ENCODE peak calls at places on chromosomes 11 and 22, in seven cellular contexts. W is sigmoid colon, Y is OCI-LY7, T is fibroblast of pulmonary artery, A is lower lobe of right lung, Q is MM.1S, C is foreskin fibroblast. B is an unnamed sample.
A peak's percentile ranks its signal among the peaks of the same experiment; 100 is the strongest.

GRCh38 chr11:36499325-36499724 is 10.7 kb downstream of the TRAF6 start:
- DNase-seq in Y (no peak), W (no peak), A (no peak), C (no peak), Q (peak; percentile 27), T (no peak), B (no peak)

GRCh38 chr11:68251770-68252169 is 20.0 kb downstream of the C11orf24 start:
- DNase-seq in Q (no peak), Y (no peak), A (peak; percentile 75), W (no peak), T (no peak), C (no peak), B (no peak)

GRCh38 chr11:27216268-27217149 is 146.5 kb downstream of the CCDC34 start:
- DNase-seq in Q (no peak), Y (no peak), C (peak; percentile 56), W (peak; percentile 86), T (peak; percentile 90), A (peak; percentile 49), B (no peak)

GRCh38 chr22:31084811-31085492 is 3.8 kb downstream of the SMTN start:
- DNase-seq in Y (peak; percentile 86), A (peak; percentile 95), Q (peak; percentile 88), T (peak; percentile 84), W (peak; percentile 96), C (peak; percentile 91), B (peak; percentile 66)

GRCh38 chr11:99693941-99694492 is 673.3 kb downstream of the CNTN5 start:
- DNase-seq in Q (no peak), A (no peak), T (peak; percentile 91), C (no peak), W (no peak), Y (no peak), B (peak; percentile 80)

GRCh38 chr11:36167073-36167472 is 122.2 kb downstream of the COMMD9 start:
- DNase-seq in A (no peak), Q (no peak), T (no peak), C (no peak), W (no peak), Y (no peak), B (no peak)

GRCh38 chr11:69718147-69718546 is 14.3 kb upstream of the FGF19 start:
- DNase-seq in T (peak; percentile 22), W (no peak), C (peak; percentile 48), Q (no peak), Y (peak; percentile 90), A (no peak), B (peak; percentile 23)

GRCh38 chr11:61023086-61024035 is 51.9 kb downstream of the CD6 start:
- DNase-seq in A (no peak), W (peak; percentile 45), Q (no peak), C (no peak), T (no peak), Y (no peak), B (no peak)

GRCh38 chr22:22941831-22942510 is 54.4 kb downstream of the IGLL5 start:
- DNase-seq in A (no peak), Q (no peak), W (no peak), Y (peak; percentile 53), T (no peak), C (no peak), B (no peak)

GRCh38 chr11:47466701-47467250 is 17.8 kb upstream of the RAPSN start:
- DNase-seq in Q (no peak), C (peak; percentile 49), A (no peak), Y (no peak), W (peak; percentile 82), T (peak; percentile 72), B (peak; percentile 20)

GRCh38 chr11:114036156-114036811 is 23.2 kb upstream of the ZBTB16 start:
- DNase-seq in Q (peak; percentile 58), T (peak; percentile 85), C (peak; percentile 91), A (peak; percentile 91), Y (peak; percentile 26), W (peak; percentile 95), B (no peak)

GRCh38 chr22:25478573-25478972 is 85.9 kb upstream of the GRK3 start:
- DNase-seq in C (no peak), A (no peak), Y (no peak), Q (no peak), W (no peak), T (no peak), B (no peak)

GRCh38 chr22:22201185-22201924 is 43.2 kb upstream of the VPREB1 start:
- DNase-seq in Y (peak; percentile 94), C (peak; percentile 65), W (peak; percentile 74), T (peak; percentile 44), Q (peak; percentile 90), A (peak; percentile 69), B (no peak)

GRCh38 chr11:95219599-95219998 is 11.4 kb downstream of the SESN3 start:
- DNase-seq in W (no peak), A (no peak), T (no peak), C (no peak), Q (no peak), Y (no peak), B (no peak)

GRCh38 chr11:9748361-9748970 is 84.6 kb downstream of the SWAP70 start:
- DNase-seq in C (peak; percentile 88), T (peak; percentile 89), W (peak; percentile 77), A (peak; percentile 68), Q (peak; percentile 87), Y (peak; percentile 88), B (peak; percentile 76)

GRCh38 chr22:23213031-23213555 is 32.8 kb downstream of the BCR start:
- DNase-seq in T (no peak), A (peak; percentile 24), W (no peak), Q (no peak), C (no peak), Y (no peak), B (no peak)

GRCh38 chr11:67397986-67398660 is 3.5 kb downstream of the PPP1CA start:
- DNase-seq in Q (no peak), A (no peak), Y (peak; percentile 5), W (no peak), C (no peak), T (no peak), B (no peak)

GRCh38 chr11:110219011-110219785 is 77.2 kb downstream of the RDX start:
- DNase-seq in Q (no peak), T (peak; percentile 47), C (peak; percentile 70), W (no peak), Y (no peak), A (no peak), B (no peak)

GRCh38 chr22:41746563-41747400 is 47.5 kb downstream of the MEI1 start:
- DNase-seq in C (peak; percentile 92), T (peak; percentile 85), W (peak; percentile 85), Q (peak; percentile 76), A (peak; percentile 73), Y (peak; percentile 85), B (peak; percentile 80)

GRCh38 chr11:77515063-77515462 is 41.2 kb upstream of the PAK1 start:
- DNase-seq in W (no peak), A (no peak), Q (no peak), C (no peak), Y (no peak), T (no peak), B (no peak)

GRCh38 chr11:77580712-77581337 is 8.9 kb upstream of the AQP11 start:
- DNase-seq in T (no peak), A (no peak), Q (no peak), C (peak; percentile 50), W (no peak), Y (peak; percentile 68), B (no peak)

GRCh38 chr22:43129426-43130425 is 13.5 kb downstream of the MCAT start:
- DNase-seq in Q (no peak), C (no peak), Y (no peak), A (no peak), W (no peak), T (no peak), B (no peak)

GRCh38 chr11:82494988-82495432 is 238.7 kb downstream of the FAM181B start:
- DNase-seq in T (no peak), W (no peak), Q (peak; percentile 56), C (no peak), Y (peak; percentile 29), A (no peak), B (no peak)

DNA sequence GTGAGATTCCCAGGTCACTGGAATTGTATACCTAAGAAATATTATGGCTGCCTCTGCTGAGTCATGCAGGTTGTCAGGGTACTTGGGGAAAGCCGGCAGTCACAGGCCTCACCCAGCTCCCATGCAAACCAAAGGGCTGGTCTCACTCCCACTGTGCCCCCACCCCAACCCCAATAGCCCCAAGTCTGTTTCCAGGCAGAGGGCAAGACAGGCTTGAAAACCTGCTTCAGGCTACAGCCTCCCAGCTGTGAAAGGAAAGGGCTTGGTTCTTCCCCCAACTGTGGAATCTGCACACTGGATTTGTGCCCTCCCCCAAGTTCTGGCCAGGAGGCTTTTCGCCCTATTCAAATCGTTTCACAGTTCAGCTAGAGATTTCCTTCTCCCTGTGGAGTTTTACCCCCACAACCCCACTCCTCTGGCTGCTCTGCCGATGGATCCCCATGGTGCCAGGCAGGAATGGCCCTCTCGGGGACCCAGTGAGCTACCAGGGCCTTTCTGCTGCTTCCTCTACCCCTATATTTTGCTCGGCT is 37.0 kb upstream of the ABTB2 start:
- DNase-seq in Y (no peak), T (no peak), A (no peak), W (no peak), C (no peak), Q (no peak), B (no peak)
- H3K4me3 ChIP-seq in Y (no peak overlapping the region), T (no peak overlapping the region), A (no peak overlapping the region), W (no peak overlapping the region), C (no peak overlapping the region), Q (no peak overlapping the region), B (no peak overlapping the region)

GRCh38 chr22:36982136-36982535 is 37.1 kb downstream of the TST start:
- DNase-seq in T (no peak), W (no peak), Y (peak; percentile 29), A (no peak), Q (no peak), C (no peak), B (no peak)

GRCh38 chr22:36986242-36986821 is 32.9 kb downstream of the TST start:
- DNase-seq in A (no peak), C (peak; percentile 38), Q (peak; percentile 31), Y (peak; percentile 29), W (no peak), T (no peak), B (no peak)

GRCh38 chr22:36981247-36981775 is 37.9 kb downstream of the TST start:
- DNase-seq in W (no peak), A (no peak), Y (no peak), C (no peak), Q (no peak), T (no peak), B (no peak)

GRCh38 chr22:36988075-36988474 is 31.2 kb downstream of the TST start:
- DNase-seq in Q (no peak), C (no peak), A (no peak), W (no peak), Y (no peak), T (no peak), B (no peak)

GRCh38 chr22:36985490-36985889 is 33.8 kb downstream of the TST start:
- DNase-seq in T (no peak), Q (no peak), Y (no peak), W (no peak), A (no peak), C (no peak), B (no peak)
- H3K4me3 ChIP-seq in T (no peak overlapping the region), Q (no peak overlapping the region), Y (no peak overlapping the region), W (no peak overlapping the region), A (no peak overlapping the region), C (no peak overlapping the region), B (no peak overlapping the region)

GRCh38 chr11:97860237-97860636 is 1160.5 kb upstream of the CNTN5 start:
- DNase-seq in Q (no peak), T (peak; percentile 8), Y (no peak), A (no peak), W (no peak), C (no peak), B (peak; percentile 9)
- H3K4me3 ChIP-seq in Q (no peak overlapping the region), T (no peak overlapping the region), Y (no peak overlapping the region), A (no peak overlapping the region), W (no peak overlapping the region), C (no peak overlapping the region), B (no peak overlapping the region)

GRCh38 chr11:106156290-106156937 is 79.0 kb downstream of the AASDHPPT start:
- DNase-seq in Q (peak; percentile 50), A (no peak), C (peak; percentile 86), T (peak; percentile 94), Y (peak; percentile 16), W (peak; percentile 67), B (peak; percentile 67)
- H3K4me3 ChIP-seq in Q (no peak overlapping the region), A (no peak overlapping the region), C (no peak overlapping the region), T (no peak overlapping the region), Y (no peak overlapping the region), W (no peak overlapping the region), B (no peak overlapping the region)